ENCODE peak calls at places on chromosomes 11 and 22, in five cellular contexts. E is neuronal stem cell, Q is mesenchymal stem cell, N is trophoblast cell, J is H1. B is an unnamed sample.

GRCh38 chr11:125429174-125429707 is 66.8 kb downstream of the FEZ1 start:
- DNase-seq in N (peak; percentile 55), Q (peak; percentile 53), E (peak; percentile 57), J (peak; percentile 58), B (peak; percentile 89)

GRCh38 chr22:21587803-21588611 is 20.5 kb downstream of the UBE2L3 start:
- DNase-seq in N (peak; percentile 32), Q (peak; percentile 66), J (no peak), E (no peak), B (no peak)

GRCh38 chr11:27864046-27865025 is 164.1 kb upstream of the BDNF start:
- DNase-seq in Q (no peak), N (no peak), J (no peak), E (peak; percentile 18), B (no peak)

GRCh38 chr11:1852885-1853284 is at the start of gene LSP1:
- DNase-seq in J (no peak), N (no peak), E (no peak), Q (no peak), B (no peak)

GRCh38 chr11:114317738-114318137 is 21.5 kb downstream of the NNMT start:
- DNase-seq in N (peak; percentile 64), Q (peak; percentile 69), J (no peak), E (peak; percentile 51), B (peak; percentile 80)

GRCh38 chr22:42433754-42434153 is 1.6 kb upstream of the NFAM1 start:
- DNase-seq in E (no peak), J (no peak), Q (no peak), N (no peak), B (no peak)

GRCh38 chr11:127627629-127628462 is 627.3 kb upstream of the KIRREL3 start:
- DNase-seq in Q (no peak), N (no peak), J (no peak), E (no peak), B (no peak)

GRCh38 chr11:118939948-118940598 is 14.3 kb upstream of the BCL9L start:
- DNase-seq in N (no peak), E (no peak), J (no peak), Q (peak; percentile 33), B (peak; percentile 62)

GRCh38 chr22:31173386-31174145 is 13.6 kb downstream of the RNF185 start:
- DNase-seq in Q (peak; percentile 94), E (no peak), N (peak; percentile 91), J (no peak), B (no peak)

GRCh38 chr11:64331569-64332371 is 8.2 kb upstream of the CCDC88B start:
- DNase-seq in Q (peak; percentile 90), N (peak; percentile 50), E (no peak), J (no peak), B (peak; percentile 73)

GRCh38 chr11:15233386-15233785 is 118.7 kb downstream of the INSC start:
- DNase-seq in J (no peak), N (no peak), Q (no peak), E (no peak), B (no peak)

DNA sequence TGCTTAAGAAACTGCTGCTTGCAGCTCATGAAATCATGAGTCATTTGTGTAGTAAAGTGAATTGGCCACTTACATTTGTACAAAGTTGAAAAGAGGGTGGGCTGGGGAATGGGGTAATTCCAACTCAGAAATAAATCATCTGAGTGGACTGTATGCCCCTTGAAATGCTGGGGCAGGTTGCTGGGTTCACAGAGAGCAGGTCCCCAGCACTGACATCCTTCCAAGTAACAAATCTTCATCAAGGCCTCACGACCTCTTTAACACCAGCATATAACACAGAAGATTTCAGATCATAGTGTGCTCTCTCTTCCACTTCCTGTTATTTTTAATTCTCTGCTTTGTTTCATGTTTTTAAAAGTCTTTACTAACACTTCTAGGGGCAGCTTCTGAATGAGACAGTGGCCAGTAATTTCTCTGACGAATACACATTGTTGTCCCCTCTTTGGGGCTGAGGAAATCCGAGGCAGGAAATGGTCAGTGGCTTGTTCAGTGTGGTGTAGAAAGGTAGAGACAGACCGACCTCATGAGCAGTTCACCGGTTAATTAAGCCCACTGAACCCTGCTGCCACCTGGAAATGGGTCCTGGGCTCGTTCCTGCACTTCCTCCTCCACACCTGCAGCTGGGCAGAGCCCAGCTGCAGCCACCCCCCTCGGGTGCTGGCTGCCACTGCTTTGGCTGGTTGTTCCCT is 127.8 kb downstream of the MAML2 start:
- DNase-seq in N (no peak), J (no peak), Q (peak; percentile 92), E (no peak), B (no peak)
- H3K4me1 ChIP-seq in N (peaks cover 28% of the 10 kb centered on the region), J (no peaks in the 10 kb centered on the region), Q (peaks cover 6% of the 10 kb centered on the region), E (peaks cover 17% of the 10 kb centered on the region), B (peaks cover 12% of the 10 kb centered on the region)

GRCh38 chr11:76322593-76323341 is 58.2 kb downstream of the THAP12 start:
- DNase-seq in Q (no peak), N (peak; percentile 75), E (no peak), J (no peak), B (no peak)

GRCh38 chr11:76327756-76328388 is 53.1 kb downstream of the THAP12 start:
- DNase-seq in J (no peak), Q (no peak), N (no peak), E (no peak), B (no peak)

GRCh38 chr11:76327223-76327622 is 53.7 kb downstream of the THAP12 start:
- DNase-seq in J (no peak), Q (no peak), N (no peak), E (no peak), B (no peak)

GRCh38 chr11:76323804-76324203 is 57.1 kb downstream of the THAP12 start:
- DNase-seq in N (no peak), J (no peak), E (no peak), Q (no peak), B (no peak)

DNA sequence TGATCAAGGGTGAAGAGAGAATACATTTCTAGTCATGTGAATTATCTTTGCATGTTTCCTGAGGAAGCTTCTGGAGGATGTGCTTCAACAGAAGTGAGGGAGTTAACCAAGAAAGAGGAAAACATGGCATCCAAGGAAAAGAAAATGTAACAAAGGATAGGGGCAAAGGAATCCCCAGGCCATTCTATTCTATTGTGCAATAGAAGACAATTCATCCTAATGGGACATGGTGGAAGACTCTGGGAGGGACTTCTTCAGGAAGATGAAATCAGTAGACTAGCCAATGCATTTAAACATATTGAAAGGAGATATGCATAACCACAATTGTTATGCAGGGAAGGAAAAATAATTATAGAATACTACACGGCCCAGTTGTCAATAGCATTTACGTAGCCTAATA is 55.8 kb downstream of the THAP12 start:
- DNase-seq in Q (no peak), E (no peak), N (peak; percentile 31), J (no peak), B (no peak)
- H2BK12ac ChIP-seq in Q (no peak overlapping the region), E (no peak overlapping the region), N (no peak overlapping the region), J (no peak overlapping the region), B (no peak overlapping the region)

GRCh38 chr22:50530280-50530856 is 556 bp upstream of the TYMP start:
- DNase-seq in Q (peak; percentile 89), E (no peak), J (no peak), N (peak; percentile 92), B (peak; percentile 41)

GRCh38 chr22:50532353-50532700 is 2.5 kb upstream of the TYMP start:
- DNase-seq in Q (no peak), J (no peak), N (no peak), E (no peak), B (no peak)

GRCh38 chr22:50530857-50531545 is 1.2 kb upstream of the TYMP start:
- DNase-seq in Q (peak; percentile 91), J (no peak), N (peak; percentile 93), E (no peak), B (peak; percentile 84)

GRCh38 chr22:50532824-50533344 is 3.1 kb upstream of the TYMP start:
- DNase-seq in N (peak; percentile 44), Q (peak; percentile 3), E (no peak), J (no peak), B (no peak)

DNA sequence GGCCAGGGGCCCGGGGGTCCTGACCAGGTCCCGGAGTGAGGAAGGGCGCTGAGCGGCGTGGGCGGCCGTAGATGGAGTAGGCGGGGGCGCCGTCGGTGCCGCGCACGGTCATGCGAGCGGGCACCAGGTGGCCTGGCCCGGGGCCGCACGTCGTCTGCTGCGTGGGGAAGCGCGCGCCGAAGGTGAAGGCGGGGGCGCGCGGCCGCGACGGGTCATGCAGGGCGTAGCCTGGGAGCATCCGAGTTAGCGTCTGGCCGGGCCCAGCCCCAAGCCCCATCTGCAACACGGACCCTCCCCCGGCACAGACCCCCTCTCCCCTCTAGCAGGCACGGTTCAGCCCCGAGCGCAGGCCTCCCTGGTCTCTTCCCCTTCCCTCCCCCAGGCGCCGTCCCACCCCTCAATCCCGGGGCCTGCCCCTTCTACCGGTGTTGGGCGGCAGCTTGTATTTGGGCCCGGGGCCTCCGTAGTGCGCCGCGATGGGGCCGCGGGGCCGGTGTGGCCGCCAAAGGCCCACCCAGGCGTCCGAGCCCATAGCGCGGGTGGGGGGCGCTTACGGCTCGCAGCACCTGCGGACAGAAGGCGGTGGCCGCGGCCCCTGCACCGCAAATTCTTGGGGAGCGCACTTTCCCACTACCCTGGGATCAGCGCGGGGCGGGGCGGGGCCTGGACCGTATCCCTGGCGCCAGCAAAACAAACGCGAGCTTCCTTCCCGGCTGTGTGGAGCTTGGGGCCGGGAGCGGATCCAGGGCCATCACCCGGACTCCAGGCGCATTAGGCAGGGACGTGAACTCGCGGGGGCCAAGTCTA is 1.9 kb upstream of the TYMP start:
- DNase-seq in J (no peak), E (no peak), N (peak; percentile 91), Q (peak; percentile 85), B (peak; percentile 53)
- H3K4me1 ChIP-seq in J (peaks cover 22% of the 10 kb centered on the region), E (peaks cover 16% of the 10 kb centered on the region), N (peaks cover 49% of the 10 kb centered on the region), Q (peaks cover 42% of the 10 kb centered on the region), B (no peaks in the 10 kb centered on the region)

DNA sequence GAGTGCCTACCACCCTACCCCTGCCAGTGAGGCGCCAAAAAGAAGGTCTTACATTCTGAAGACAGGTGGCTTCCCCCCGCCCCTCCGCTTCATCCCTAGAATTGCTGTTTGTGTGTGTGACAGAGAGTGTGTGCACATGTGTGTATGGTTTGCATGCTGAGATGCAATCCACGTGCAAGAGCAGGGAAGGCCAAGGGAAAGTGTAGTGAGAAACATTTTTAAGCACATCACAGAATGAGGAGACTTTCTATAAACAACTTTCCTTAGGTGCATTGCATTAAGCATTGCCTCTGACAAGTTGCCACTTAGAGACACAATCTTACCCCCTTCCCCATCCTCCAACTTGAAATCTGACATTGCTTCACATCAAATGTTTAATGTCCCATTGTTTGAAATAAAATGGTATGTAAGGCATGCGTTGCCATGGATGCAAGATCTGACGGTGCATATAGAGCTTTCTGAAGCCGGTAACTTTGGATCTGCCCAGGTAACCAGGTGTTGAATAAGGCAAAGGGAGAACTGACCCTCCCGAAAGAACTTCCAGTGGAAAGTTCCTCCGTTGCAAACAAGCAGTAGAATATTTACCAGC is 21.4 kb downstream of the FJX1 start:
- DNase-seq in N (peak; percentile 29), J (no peak), Q (no peak), E (no peak), B (no peak)
- H2BK12ac ChIP-seq in N (no peak overlapping the region), J (peak overlapping the region; percentile 27), Q (no peak overlapping the region), E (no peak overlapping the region), B (no peak overlapping the region)